ENCODE peak calls at places on chromosome 4, in eight cellular contexts. H is upper lobe of right lung; L is thoracic aorta; Z is heart right ventricle; J is A673; N is naive thymus-derived CD4-positive, alpha-beta T cell; Y is brain microvascular endothelial cell; U is tibial nerve. G is an unnamed sample.

GRCh38 chr4:150739591-150739990 is 157.6 kb downstream of the MAB21L2 start:
- DNase-seq in H (no peak), L (no peak), Z (no peak), J (no peak), N (no peak), Y (no peak), U (no peak), G (no peak)

GRCh38 chr4:186300659-186301377 is 34.8 kb downstream of the F11 start:
- DNase-seq in H (no peak), L (no peak), Z (no peak), J (no peak), N (no peak), Y (no peak), U (no peak), G (no peak)

GRCh38 chr4:163556169-163556568 is 61.7 kb downstream of the TMA16 start:
- DNase-seq in H (no peak), L (no peak), Z (no peak), J (peak), N (no peak), Y (no peak), U (no peak), G (peak)

GRCh38 chr4:128350449-128351045 is 62.9 kb upstream of the PGRMC2 start:
- DNase-seq in H (no peak), L (no peak), Z (no peak), J (no peak), N (no peak), Y (no peak), U (no peak), G (no peak)

GRCh38 chr4:150591904-150592303 is 10.0 kb downstream of the MAB21L2 start:
- DNase-seq in H (no peak), L (no peak), Z (no peak), J (no peak), N (no peak), Y (no peak), U (no peak), G (no peak)

GRCh38 chr4:39631700-39632079 is 7.0 kb downstream of the SMIM14 start:
- DNase-seq in H (no peak), L (no peak), Z (no peak), J (no peak), N (no peak), Y (no peak), U (no peak), G (no peak)

GRCh38 chr4:24857996-24858395 is 54.8 kb downstream of the CCDC149 start:
- DNase-seq in H (no peak), L (peak), Z (no peak), J (no peak), N (no peak), Y (peak), U (no peak), G (no peak)

GRCh38 chr4:125254111-125254510 is 60.6 kb upstream of the FAT4 start:
- DNase-seq in H (no peak), L (no peak), Z (no peak), J (no peak), N (no peak), Y (peak), U (no peak), G (no peak)

GRCh38 chr4:80365928-80366327 is 30.4 kb downstream of the CFAP299 start:
- DNase-seq in H (peak), L (no peak), Z (no peak), J (peak), N (peak), Y (peak), U (no peak), G (peak)

GRCh38 chr4:21664355-21664754 is 284.2 kb downstream of the KCNIP4 start:
- DNase-seq in H (no peak), L (no peak), Z (no peak), J (no peak), N (no peak), Y (no peak), U (no peak), G (no peak)

GRCh38 chr4:147492761-147493160 is 11.9 kb downstream of the EDNRA start:
- DNase-seq in H (no peak), L (no peak), Z (peak), J (peak), N (no peak), Y (peak), U (no peak), G (no peak)

GRCh38 chr4:186134254-186134653 is 29.8 kb downstream of the FAM149A start:
- DNase-seq in H (no peak), L (no peak), Z (no peak), J (no peak), N (no peak), Y (no peak), U (no peak), G (no peak)

GRCh38 chr4:2787230-2788100 is 5.4 kb upstream of the SH3BP2 start:
- DNase-seq in H (peak), L (no peak), Z (peak), J (no peak), N (no peak), Y (no peak), U (peak), G (peak)

GRCh38 chr4:627347-627746 is 2.0 kb downstream of the PDE6B start:
- DNase-seq in H (no peak), L (no peak), Z (no peak), J (no peak), N (no peak), Y (no peak), U (no peak), G (no peak)

GRCh38 chr4:23135792-23136645 is 443.3 kb downstream of the GBA3 start:
- DNase-seq in H (no peak), L (no peak), Z (no peak), J (peak), N (peak), Y (peak), U (no peak), G (peak)

GRCh38 chr4:6001965-6002833 is 16.0 kb downstream of the C4orf50 start:
- DNase-seq in H (peak), L (no peak), Z (no peak), J (no peak), N (no peak), Y (no peak), U (no peak), G (no peak)
- H3K4me3 ChIP-seq in H (no peak), L (no peak), Z (no peak), J (no peak), N (no peak), Y (no peak), U (no peak), G (no peak)

GRCh38 chr4:185128272-185129119 is 14.6 kb upstream of the SLC25A4 start:
- DNase-seq in H (peak), L (no peak), Z (peak), J (peak), N (peak), Y (no peak), U (no peak), G (no peak)

GRCh38 chr4:185122681-185123345 is 20.3 kb upstream of the SLC25A4 start:
- DNase-seq in H (no peak), L (no peak), Z (no peak), J (no peak), N (no peak), Y (no peak), U (no peak), G (no peak)

GRCh38 chr4:185123479-185123878 is 19.6 kb upstream of the SLC25A4 start:
- DNase-seq in H (no peak), L (no peak), Z (no peak), J (no peak), N (no peak), Y (no peak), U (no peak), G (no peak)

DNA sequence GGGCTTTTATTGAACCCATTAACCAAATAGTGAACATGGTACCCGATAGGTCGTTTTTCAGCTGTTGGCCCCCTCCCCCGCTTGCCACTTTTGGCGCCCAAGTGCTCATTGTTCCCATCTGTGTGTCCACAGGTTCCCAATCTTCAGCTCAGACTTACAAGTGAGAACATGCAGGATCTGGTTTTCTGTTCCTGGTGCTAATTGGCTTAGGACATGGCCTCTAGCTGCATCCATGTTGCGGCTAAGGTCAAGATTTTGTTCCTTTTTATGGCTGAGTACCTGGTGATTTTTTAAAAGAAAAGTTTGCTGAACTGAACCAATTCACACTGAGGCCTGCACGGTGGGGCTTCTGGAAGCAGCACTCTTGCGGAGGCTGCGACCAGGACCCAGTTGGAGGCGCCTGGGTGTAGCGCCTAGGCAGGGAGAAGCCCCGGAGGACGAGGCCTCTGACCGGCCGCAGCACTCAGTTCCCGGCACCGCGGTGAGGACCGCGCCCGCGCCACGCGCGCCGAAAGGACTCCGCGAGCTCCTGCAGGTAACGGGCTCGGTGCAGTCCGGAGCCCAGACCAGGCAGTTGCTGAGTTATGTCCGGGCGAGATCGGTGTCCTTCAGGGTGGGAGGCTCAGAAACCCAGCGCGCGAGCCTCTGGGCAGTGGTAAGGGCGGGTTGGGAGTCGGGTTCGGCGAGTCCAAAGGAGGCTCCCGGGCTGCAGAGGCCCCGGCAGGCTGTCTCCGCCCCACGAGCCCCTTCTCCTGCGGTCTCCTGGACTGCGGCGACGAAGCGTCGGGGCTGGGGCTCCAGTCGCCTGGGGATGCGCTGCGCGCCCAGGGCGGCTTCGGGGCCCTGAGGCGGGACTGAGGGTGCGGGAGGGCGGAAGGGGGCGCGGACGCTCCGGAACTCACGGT is 15.8 kb upstream of the SLC25A4 start:
- DNase-seq in H (peak), L (no peak), Z (peak), J (no peak), N (peak), Y (no peak), U (no peak), G (no peak)
- H3K27ac ChIP-seq in H (peak), L (peak), Z (peak), J (no peak), N (no peak), Y (no peak), U (no peak), G (no peak)

GRCh38 chr4:8144359-8144758 is 14.3 kb downstream of the ABLIM2 start:
- DNase-seq in H (no peak), L (no peak), Z (no peak), J (peak), N (no peak), Y (no peak), U (no peak), G (no peak)
- H3K4me3 ChIP-seq in H (no peak), L (peak), Z (no peak), J (no peak), N (no peak), Y (no peak), U (no peak), G (no peak)

GRCh38 chr4:69707807-69708206 is 52.6 kb downstream of the SULT1B1 start:
- DNase-seq in H (no peak), L (no peak), Z (no peak), J (no peak), N (no peak), Y (no peak), U (no peak), G (no peak)
- H3K27ac ChIP-seq in H (no peak), L (no peak), Z (no peak), J (no peak), N (no peak), Y (peak), U (no peak), G (no peak)

GRCh38 chr4:69714086-69714485 is 46.3 kb downstream of the SULT1B1 start:
- DNase-seq in H (no peak), L (no peak), Z (no peak), J (no peak), N (no peak), Y (no peak), U (no peak), G (no peak)

GRCh38 chr4:69713593-69713992 is 46.8 kb downstream of the SULT1B1 start:
- DNase-seq in H (no peak), L (no peak), Z (no peak), J (no peak), N (no peak), Y (no peak), U (peak), G (no peak)

GRCh38 chr4:69710580-69710979 is 49.8 kb downstream of the SULT1B1 start:
- DNase-seq in H (no peak), L (no peak), Z (no peak), J (no peak), N (no peak), Y (no peak), U (no peak), G (no peak)

GRCh38 chr4:69708211-69708610 is 52.2 kb downstream of the SULT1B1 start:
- DNase-seq in H (no peak), L (no peak), Z (no peak), J (no peak), N (no peak), Y (no peak), U (no peak), G (no peak)
- H3K4me3 ChIP-seq in H (no peak), L (no peak), Z (no peak), J (no peak), N (no peak), Y (no peak), U (no peak), G (no peak)

DNA sequence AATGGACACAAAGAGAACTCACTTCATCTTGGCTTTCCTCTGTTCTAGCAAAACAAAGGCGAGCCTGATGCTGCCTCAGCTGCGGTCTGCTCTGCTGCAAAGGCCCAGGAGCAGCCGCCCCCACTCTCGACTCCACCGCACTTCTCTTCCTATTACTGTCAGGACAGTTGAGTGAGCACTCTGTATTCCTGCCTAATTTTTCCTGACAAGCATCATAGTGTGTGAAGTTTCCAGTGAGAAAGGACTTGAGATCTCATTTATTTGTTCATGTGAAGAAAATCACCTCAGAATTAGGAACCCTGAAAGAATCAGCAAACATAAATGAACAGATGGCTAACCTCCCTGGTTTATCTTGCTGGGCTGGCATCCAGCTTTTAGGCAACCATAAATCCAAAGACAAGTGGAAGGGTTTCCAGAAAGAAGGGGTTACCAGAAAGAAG is 15.6 kb downstream of the SCARB2 start:
- DNase-seq in H (peak), L (no peak), Z (peak), J (no peak), N (no peak), Y (peak), U (no peak), G (no peak)
- H3K27ac ChIP-seq in H (peak), L (peak), Z (peak), J (peak), N (no peak), Y (peak), U (peak), G (no peak)

GRCh38 chr4:171378323-171378722 is 434.9 kb upstream of the GALNTL6 start:
- DNase-seq in H (no peak), L (no peak), Z (no peak), J (no peak), N (no peak), Y (peak), U (no peak), G (no peak)
- H3K4me3 ChIP-seq in H (no peak), L (peak), Z (no peak), J (no peak), N (no peak), Y (no peak), U (no peak), G (no peak)

G was measured in CD4-positive, CD25-positive, alpha-beta regulatory T cell.